ENCODE peak calls at places on chromosome 13, in five cellular contexts. One of them, this sample, is unnamed.
A peak's percentile ranks its signal among the peaks of the same experiment; 100 is the strongest.

GRCh38 chr13:113809934-113810333 is 50.9 kb downstream of the TMEM255B start:
- DNase-seq in activated T-helper 1 cell treated with anti-CD3 and anti-CD28 coated beads, Interleukin-12 subunit alpha, Interleukin-12 subunit beta, Interleukin-2, Interleukin-4 antibody, amounts not matched to agents 30 ng/mL and 10 ng/mL and 1 ng/mL, durations not matched to agents 14 hours and 24 hours and 36 hours: no peak
- DNase-seq in fibroblast of pulmonary artery: no peak
- DNase-seq in M059J: no peak
- DNase-seq in NCI-H1694 treated with DMSO at 0.1 percent for 48 hours: peak; percentile 38
- DNase-seq in this sample: no peak

GRCh38 chr13:26323127-26323526 is 69.2 kb downstream of the CDK8 start:
- DNase-seq in activated T-helper 1 cell treated with anti-CD3 and anti-CD28 coated beads, Interleukin-12 subunit alpha, Interleukin-12 subunit beta, Interleukin-2, Interleukin-4 antibody, amounts not matched to agents 30 ng/mL and 10 ng/mL and 1 ng/mL, durations not matched to agents 14 hours and 24 hours and 36 hours: no peak
- DNase-seq in M059J: no peak
- DNase-seq in fibroblast of pulmonary artery: no peak
- DNase-seq in NCI-H1694 treated with DMSO at 0.1 percent for 48 hours: no peak
- DNase-seq in this sample: no peak

GRCh38 chr13:45162194-45162593 is 38.7 kb downstream of the KCTD4 start:
- DNase-seq in activated T-helper 1 cell treated with anti-CD3 and anti-CD28 coated beads, Interleukin-12 subunit alpha, Interleukin-12 subunit beta, Interleukin-2, Interleukin-4 antibody, amounts not matched to agents 30 ng/mL and 10 ng/mL and 1 ng/mL, durations not matched to agents 14 hours and 24 hours and 36 hours: no peak
- DNase-seq in NCI-H1694 treated with DMSO at 0.1 percent for 48 hours: no peak
- DNase-seq in M059J: peak; percentile 68
- DNase-seq in fibroblast of pulmonary artery: peak; percentile 53
- DNase-seq in this sample: no peak

GRCh38 chr13:51924756-51925544 is 63.2 kb downstream of the CCDC70 start:
- DNase-seq in activated T-helper 1 cell treated with anti-CD3 and anti-CD28 coated beads, Interleukin-12 subunit alpha, Interleukin-12 subunit beta, Interleukin-2, Interleukin-4 antibody, amounts not matched to agents 30 ng/mL and 10 ng/mL and 1 ng/mL, durations not matched to agents 14 hours and 24 hours and 36 hours: no peak
- DNase-seq in NCI-H1694 treated with DMSO at 0.1 percent for 48 hours: no peak
- DNase-seq in fibroblast of pulmonary artery: no peak
- DNase-seq in M059J: no peak
- DNase-seq in this sample: no peak

GRCh38 chr13:57224414-57224813 is 57.4 kb downstream of the PRR20E start:
- DNase-seq in fibroblast of pulmonary artery: no peak
- DNase-seq in NCI-H1694 treated with DMSO at 0.1 percent for 48 hours: no peak
- DNase-seq in M059J: no peak
- DNase-seq in activated T-helper 1 cell treated with anti-CD3 and anti-CD28 coated beads, Interleukin-12 subunit alpha, Interleukin-12 subunit beta, Interleukin-2, Interleukin-4 antibody, amounts not matched to agents 30 ng/mL and 10 ng/mL and 1 ng/mL, durations not matched to agents 14 hours and 24 hours and 36 hours: no peak
- DNase-seq in this sample: no peak

GRCh38 chr13:19596960-19597361 is 35.6 kb upstream of the TPTE2 start:
- DNase-seq in NCI-H1694 treated with DMSO at 0.1 percent for 48 hours: no peak
- DNase-seq in activated T-helper 1 cell treated with anti-CD3 and anti-CD28 coated beads, Interleukin-12 subunit alpha, Interleukin-12 subunit beta, Interleukin-2, Interleukin-4 antibody, amounts not matched to agents 30 ng/mL and 10 ng/mL and 1 ng/mL, durations not matched to agents 14 hours and 24 hours and 36 hours: no peak
- DNase-seq in M059J: peak; percentile 76
- DNase-seq in fibroblast of pulmonary artery: peak; percentile 18
- DNase-seq in this sample: no peak

GRCh38 chr13:26867451-26868067 is 107.0 kb upstream of the GPR12 start:
- DNase-seq in NCI-H1694 treated with DMSO at 0.1 percent for 48 hours: peak; percentile 42
- DNase-seq in fibroblast of pulmonary artery: peak; percentile 42
- DNase-seq in M059J: peak; percentile 11
- DNase-seq in activated T-helper 1 cell treated with anti-CD3 and anti-CD28 coated beads, Interleukin-12 subunit alpha, Interleukin-12 subunit beta, Interleukin-2, Interleukin-4 antibody, amounts not matched to agents 30 ng/mL and 10 ng/mL and 1 ng/mL, durations not matched to agents 14 hours and 24 hours and 36 hours: no peak
- DNase-seq in this sample: no peak

GRCh38 chr13:102012299-102013293 is 389.3 kb downstream of the FGF14 start:
- DNase-seq in fibroblast of pulmonary artery: no peak
- DNase-seq in M059J: no peak
- DNase-seq in NCI-H1694 treated with DMSO at 0.1 percent for 48 hours: no peak
- DNase-seq in activated T-helper 1 cell treated with anti-CD3 and anti-CD28 coated beads, Interleukin-12 subunit alpha, Interleukin-12 subunit beta, Interleukin-2, Interleukin-4 antibody, amounts not matched to agents 30 ng/mL and 10 ng/mL and 1 ng/mL, durations not matched to agents 14 hours and 24 hours and 36 hours: no peak
- DNase-seq in this sample: no peak

GRCh38 chr13:113939129-113939904 is 34.6 kb downstream of the C13orf46 start:
- DNase-seq in activated T-helper 1 cell treated with anti-CD3 and anti-CD28 coated beads, Interleukin-12 subunit alpha, Interleukin-12 subunit beta, Interleukin-2, Interleukin-4 antibody, amounts not matched to agents 30 ng/mL and 10 ng/mL and 1 ng/mL, durations not matched to agents 14 hours and 24 hours and 36 hours: no peak
- DNase-seq in NCI-H1694 treated with DMSO at 0.1 percent for 48 hours: no peak
- DNase-seq in fibroblast of pulmonary artery: no peak
- DNase-seq in M059J: no peak
- DNase-seq in this sample: no peak

GRCh38 chr13:97226788-97227627 is 4.9 kb downstream of the MBNL2 start:
- DNase-seq in NCI-H1694 treated with DMSO at 0.1 percent for 48 hours: no peak
- DNase-seq in fibroblast of pulmonary artery: peak; percentile 57
- DNase-seq in M059J: no peak
- DNase-seq in activated T-helper 1 cell treated with anti-CD3 and anti-CD28 coated beads, Interleukin-12 subunit alpha, Interleukin-12 subunit beta, Interleukin-2, Interleukin-4 antibody, amounts not matched to agents 30 ng/mL and 10 ng/mL and 1 ng/mL, durations not matched to agents 14 hours and 24 hours and 36 hours: peak; percentile 26
- DNase-seq in this sample: no peak

GRCh38 chr13:34011552-34012085 is 193.7 kb downstream of the RFC3 start:
- DNase-seq in fibroblast of pulmonary artery: no peak
- DNase-seq in NCI-H1694 treated with DMSO at 0.1 percent for 48 hours: no peak
- DNase-seq in activated T-helper 1 cell treated with anti-CD3 and anti-CD28 coated beads, Interleukin-12 subunit alpha, Interleukin-12 subunit beta, Interleukin-2, Interleukin-4 antibody, amounts not matched to agents 30 ng/mL and 10 ng/mL and 1 ng/mL, durations not matched to agents 14 hours and 24 hours and 36 hours: no peak
- DNase-seq in M059J: no peak
- DNase-seq in this sample: no peak

GRCh38 chr13:24217601-24218281 is 57.2 kb downstream of the SPATA13 start:
- DNase-seq in M059J: peak; percentile 19
- DNase-seq in activated T-helper 1 cell treated with anti-CD3 and anti-CD28 coated beads, Interleukin-12 subunit alpha, Interleukin-12 subunit beta, Interleukin-2, Interleukin-4 antibody, amounts not matched to agents 30 ng/mL and 10 ng/mL and 1 ng/mL, durations not matched to agents 14 hours and 24 hours and 36 hours: no peak
- DNase-seq in NCI-H1694 treated with DMSO at 0.1 percent for 48 hours: no peak
- DNase-seq in fibroblast of pulmonary artery: peak; percentile 39
- DNase-seq in this sample: no peak

This sample was measured in amygdala.